ENCODE peak calls at places on chromosomes 12 and 14, in four cellular contexts. H is GM12891, C is HL-60, E is GM12878. S is an unnamed sample.

GRCh38 chr12:109827566-109828550 is 5.3 kb downstream of the TRPV4 start:
- DNase-seq in H (no peak), C (peak), E (no peak), S (no peak)

GRCh38 chr12:95721320-95721719 is 69.2 kb downstream of the NTN4 start:
- DNase-seq in H (no peak), C (no peak), E (no peak), S (no peak)

GRCh38 chr12:54586620-54587019 is 1.8 kb downstream of the PPP1R1A start:
- DNase-seq in H (no peak), C (no peak), E (no peak), S (no peak)

GRCh38 chr14:95319312-95320075 is at the start of gene CLMN:
- DNase-seq in H (peak), C (peak), E (no peak), S (peak)

GRCh38 chr14:20662968-20663731 is 21.2 kb upstream of the RNASE4 start:
- DNase-seq in H (peak), C (peak), E (peak), S (peak)

GRCh38 chr12:112901271-112901670 is 5.5 kb upstream of the OAS1 start:
- DNase-seq in H (no peak), C (no peak), E (no peak), S (no peak)

GRCh38 chr12:12194206-12194605 is 72.6 kb downstream of the LRP6 start:
- DNase-seq in H (no peak), C (no peak), E (no peak), S (no peak)

GRCh38 chr14:57754558-57754957 is 111.3 kb downstream of the SLC35F4 start:
- DNase-seq in H (no peak), C (no peak), E (no peak), S (no peak)

GRCh38 chr12:101698782-101699347 is 1.4 kb downstream of the CHPT1 start:
- DNase-seq in H (no peak), C (no peak), E (no peak), S (peak)

GRCh38 chr12:114096461-114096860 is 130.3 kb upstream of the RBM19 start:
- DNase-seq in H (no peak), C (no peak), E (no peak), S (no peak)

GRCh38 chr12:121144416-121144914 is 11.8 kb downstream of the P2RX7 start:
- DNase-seq in H (no peak), C (peak), E (no peak), S (no peak)

GRCh38 chr12:25256005-25256404 is 5.3 kb upstream of the KRAS start:
- DNase-seq in H (no peak), C (no peak), E (no peak), S (no peak)

GRCh38 chr12:108816652-108817335 is 40.6 kb downstream of the SSH1 start:
- DNase-seq in H (no peak), C (no peak), E (no peak), S (no peak)

GRCh38 chr12:70549340-70550179 is 87.7 kb downstream of the PTPRB start:
- DNase-seq in H (no peak), C (no peak), E (no peak), S (no peak)

GRCh38 chr14:61607570-61608244 is 87.6 kb upstream of the HIF1A start:
- DNase-seq in H (no peak), C (no peak), E (no peak), S (no peak)

GRCh38 chr12:122449317-122449716 is 26.8 kb upstream of the CLIP1 start:
- DNase-seq in H (no peak), C (peak), E (no peak), S (peak)

GRCh38 chr12:9866786-9867379 is 2.3 kb downstream of the CLEC2B start:
- DNase-seq in H (no peak), C (no peak), E (no peak), S (no peak)

GRCh38 chr12:9742665-9743064 is 9.8 kb upstream of the CLECL1 start:
- DNase-seq in H (no peak), C (no peak), E (no peak), S (no peak)

GRCh38 chr14:102028733-102029132 is 58.1 kb downstream of the HSP90AA1 start:
- DNase-seq in H (no peak), C (no peak), E (no peak), S (no peak)

GRCh38 chr12:128872303-128872702 is 19.0 kb downstream of the GLT1D1 start:
- DNase-seq in H (no peak), C (no peak), E (no peak), S (no peak)

GRCh38 chr12:69459477-69459876 is 10.7 kb upstream of the FRS2 start:
- DNase-seq in H (no peak), C (no peak), E (no peak), S (no peak)

GRCh38 chr12:100666588-100666987 is 93.1 kb downstream of the GAS2L3 start:
- DNase-seq in H (no peak), C (no peak), E (no peak), S (no peak)

GRCh38 chr12:89417246-89417977 is 65.1 kb upstream of the DUSP6 start:
- DNase-seq in H (no peak), C (no peak), E (no peak), S (no peak)

GRCh38 chr12:28191018-28191595 is 851 bp downstream of the CCDC91 start:
- DNase-seq in H (no peak), C (no peak), E (no peak), S (peak)

GRCh38 chr14:95274874-95275273 is 44.8 kb downstream of the CLMN start:
- DNase-seq in H (no peak), C (no peak), E (no peak), S (no peak)

GRCh38 chr14:22630486-22630885 is 13.7 kb downstream of the OR6J1 start:
- DNase-seq in H (no peak), C (no peak), E (no peak), S (no peak)

GRCh38 chr12:113299619-113300237 is 35.2 kb downstream of the SLC8B1 start:
- DNase-seq in H (no peak), C (no peak), E (no peak), S (peak)

DNA sequence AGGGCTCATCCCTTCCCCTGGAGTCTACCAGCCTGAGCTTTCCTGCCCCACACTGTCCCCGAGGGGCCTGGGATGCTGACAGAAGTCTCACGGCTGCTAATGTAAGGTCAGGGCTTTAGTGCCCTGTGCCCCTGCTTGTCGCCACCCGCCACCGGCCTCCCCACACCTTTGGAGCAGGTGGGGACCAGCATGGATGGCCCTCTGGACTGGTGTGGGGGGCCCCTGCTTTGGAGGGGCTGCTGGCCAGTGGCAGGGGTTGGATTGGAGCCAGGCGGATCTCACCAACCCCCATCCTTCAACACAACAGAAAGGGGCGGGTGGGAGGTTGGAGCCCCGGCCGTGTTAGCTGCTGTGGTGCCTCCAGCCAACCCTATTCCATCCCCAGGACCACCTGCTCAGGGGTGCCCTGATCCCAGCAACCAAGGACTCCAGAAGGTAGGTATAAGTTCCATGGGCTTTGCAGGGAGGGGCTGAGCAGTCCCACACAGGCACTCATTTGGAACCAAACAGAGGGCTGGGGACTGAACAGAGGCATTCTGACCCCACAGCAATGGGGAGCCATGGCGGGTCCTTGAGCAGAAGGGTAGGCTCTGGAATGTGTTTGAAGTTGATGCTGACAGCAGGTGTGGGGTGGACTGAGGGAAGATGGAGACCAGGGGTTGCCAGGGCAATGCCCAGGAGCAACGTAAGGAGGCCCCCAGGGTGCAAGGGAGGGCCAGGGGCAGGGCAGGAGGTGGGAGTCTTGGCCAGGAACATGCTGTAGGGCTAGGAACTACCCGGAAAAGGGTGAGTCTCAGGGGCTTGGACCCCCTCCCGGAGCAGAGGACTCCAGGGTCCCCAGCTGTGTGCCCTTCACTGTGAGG is 145.1 kb upstream of the C14orf180 start:
- DNase-seq in H (no peak), C (no peak), E (no peak), S (no peak)
- TF ChIP-seq SPI1 in H (no peak), C (no peak), E (no peak), S (no peak)

GRCh38 chr12:17079251-17079909 is 473.4 kb upstream of the LMO3 start:
- DNase-seq in H (no peak), C (no peak), E (no peak), S (no peak)
- TF ChIP-seq SPI1 in H (no peak), C (no peak), E (no peak), S (no peak)

DNA sequence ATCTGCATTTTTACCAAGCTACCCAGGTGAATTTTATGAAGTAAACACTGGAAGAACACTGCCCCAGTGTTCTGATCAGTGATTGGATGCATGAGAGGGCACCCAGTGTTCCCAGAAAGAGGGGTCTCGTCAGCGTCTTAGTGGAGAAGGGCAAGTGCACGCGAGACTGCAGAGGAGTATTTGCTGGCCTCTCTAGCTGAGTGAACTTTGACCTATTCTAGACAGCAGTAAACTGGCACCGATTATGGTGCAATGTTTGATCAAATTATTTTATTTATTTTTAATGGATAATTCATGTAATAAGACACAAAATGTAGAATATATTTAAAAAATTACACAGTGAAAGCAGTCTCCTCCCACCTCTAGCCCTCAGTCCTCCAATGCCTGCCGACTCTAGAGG is 5.3 kb upstream of the GALNT8 start:
- DNase-seq in H (no peak), C (no peak), E (no peak), S (no peak)
- TF ChIP-seq SPI1 in H (no peak), C (no peak), E (no peak), S (no peak)

GRCh38 chr14:68666206-68666730 is 126.6 kb downstream of the ZFP36L1 start:
- DNase-seq in H (no peak), C (no peak), E (no peak), S (no peak)
- TF ChIP-seq SPI1 in H (peak), C (no peak), E (peak), S (no peak)

DNA sequence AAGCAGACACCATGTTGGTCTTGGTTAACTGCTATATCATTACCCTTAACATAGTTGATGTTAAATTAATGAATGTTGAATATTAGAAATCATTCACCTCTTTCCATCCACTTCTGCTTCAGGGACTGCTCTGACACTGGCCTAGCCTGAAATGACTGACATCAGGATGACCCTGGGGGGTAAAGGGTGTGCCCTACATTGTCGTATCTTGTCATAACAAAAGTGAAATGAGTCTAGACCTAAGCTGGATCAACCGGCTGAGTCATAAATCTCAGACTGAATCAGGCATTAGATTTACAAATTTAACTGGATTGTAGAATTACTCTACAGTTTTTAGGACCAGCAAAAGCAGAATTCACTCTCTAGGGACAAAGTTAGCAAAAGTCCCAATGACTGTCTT is 35.3 kb downstream of the KICS2 start:
- DNase-seq in H (no peak), C (no peak), E (no peak), S (no peak)
- TF ChIP-seq SPI1 in H (no peak), C (no peak), E (no peak), S (no peak)

DNA sequence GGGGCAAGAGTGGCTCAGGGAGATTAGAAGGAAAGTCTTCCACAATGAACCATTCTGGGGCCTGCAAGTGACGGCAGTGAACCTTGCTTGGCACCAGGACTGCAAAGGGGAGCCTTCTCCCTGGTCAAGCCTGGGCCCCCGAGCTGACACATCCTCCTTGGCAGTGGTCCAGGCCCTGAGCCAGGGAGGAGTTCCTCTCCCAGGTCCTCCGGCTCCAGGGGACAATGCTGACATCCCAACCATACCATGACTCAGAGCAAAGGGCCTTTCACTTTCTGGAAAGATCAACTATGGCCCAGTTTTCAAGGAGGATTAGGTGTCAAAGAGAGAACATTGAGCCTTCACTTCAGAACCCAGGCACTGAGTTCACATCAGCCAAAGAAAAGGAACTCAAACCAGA is 756.5 kb upstream of the TBX3 start:
- DNase-seq in H (no peak), C (no peak), E (no peak), S (peak)
- TF ChIP-seq SPI1 in H (no peak), C (no peak), E (no peak), S (no peak)

DNA sequence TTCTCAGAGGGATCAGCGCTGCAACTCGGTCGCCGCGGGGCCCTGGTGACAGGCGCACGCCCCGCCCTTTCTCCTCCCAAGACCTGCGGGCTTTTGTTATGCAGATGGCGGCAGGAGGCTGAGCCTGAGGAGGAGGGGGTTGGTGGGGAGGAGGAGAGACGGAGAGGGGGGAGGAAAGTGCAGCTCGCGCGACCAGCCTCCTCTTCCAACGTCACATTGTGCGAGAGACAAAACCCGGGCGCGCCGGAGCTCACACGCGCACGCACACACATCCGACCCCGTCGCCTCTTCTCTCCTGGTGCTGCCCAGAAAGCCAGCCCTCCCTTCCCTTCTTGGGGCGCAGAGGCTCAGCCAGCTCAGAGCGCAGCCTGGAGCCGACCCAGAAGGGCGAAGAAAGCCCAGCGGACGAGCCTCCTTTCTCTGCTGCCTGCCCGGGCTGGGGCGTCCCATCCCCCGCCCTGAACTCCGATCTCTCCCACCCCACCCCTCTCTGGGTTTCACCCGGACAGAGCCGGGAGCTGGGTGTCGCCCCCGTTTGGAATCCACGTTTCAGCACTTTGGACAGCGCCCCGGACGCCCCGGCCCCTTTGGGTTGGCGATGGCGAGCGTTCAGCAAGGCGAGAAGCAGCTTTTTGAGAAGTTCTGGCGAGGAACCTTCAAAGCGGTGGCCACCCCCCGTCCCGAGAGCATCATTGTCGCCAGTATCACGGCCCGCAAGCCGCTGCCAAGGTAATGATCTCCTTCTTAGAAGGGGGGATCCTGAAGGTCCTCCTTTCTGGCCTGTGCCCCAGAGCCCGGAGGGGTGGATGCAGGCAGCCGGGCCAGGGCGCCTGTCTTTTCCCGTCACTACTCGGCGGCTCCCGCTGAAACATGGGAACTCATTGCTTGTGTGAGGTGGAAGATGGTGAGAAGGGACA is at the start of gene SRRM4:
- DNase-seq in H (peak), C (no peak), E (no peak), S (peak)
- TF ChIP-seq SPI1 in H (no peak), C (no peak), E (no peak), S (no peak)